ENCODE peak calls at places on chromosome 4, in eight cellular contexts. D, U, P, E, A, G, Z and V are unnamed samples.

GRCh38 chr4:42142586-42142985 is 9.9 kb downstream of the BEND4 start:
- DNase-seq in D (no peak), E (no peak), A (no peak), P (no peak), G (no peak), Z (no peak), U (no peak), V (no peak)

GRCh38 chr4:150562751-150563150 is 19.2 kb upstream of the MAB21L2 start:
- DNase-seq in G (no peak), U (no peak), E (no peak), P (no peak), A (no peak), Z (no peak), D (no peak), V (no peak)

GRCh38 chr4:107213410-107213809 is 177.3 kb upstream of the DKK2 start:
- DNase-seq in D (no peak), P (peak; percentile 73), Z (no peak), E (no peak), U (peak; percentile 39), G (no peak), A (no peak), V (no peak)

GRCh38 chr4:188434686-188435085 is 295.4 kb downstream of the TRIML1 start:
- DNase-seq in G (no peak), A (no peak), D (no peak), E (no peak), U (no peak), P (no peak), Z (no peak), V (no peak)

GRCh38 chr4:29861307-29861706 is 858.9 kb upstream of the PCDH7 start:
- DNase-seq in Z (peak; percentile 46), A (no peak), E (no peak), P (no peak), G (no peak), D (no peak), U (peak; percentile 0), V (no peak)

GRCh38 chr4:86359944-86360478 is at the start of gene MAPK10:
- DNase-seq in U (peak; percentile 43), D (peak; percentile 81), A (peak; percentile 35), Z (peak; percentile 95), P (peak; percentile 65), E (peak; percentile 54), G (peak; percentile 91), V (peak; percentile 62)

GRCh38 chr4:94870151-94870550 is 112.4 kb downstream of the BMPR1B start:
- DNase-seq in G (no peak), D (no peak), A (no peak), E (no peak), U (no peak), Z (no peak), P (peak; percentile 60), V (no peak)

GRCh38 chr4:156473175-156473574 is 498.4 kb downstream of the PDGFC start:
- DNase-seq in D (no peak), Z (no peak), U (no peak), P (peak; percentile 17), A (no peak), G (no peak), E (no peak), V (no peak)

GRCh38 chr4:113445286-113445685 is 316.3 kb downstream of the CAMK2D start:
- DNase-seq in G (no peak), D (no peak), Z (peak; percentile 22), U (no peak), P (peak; percentile 99), E (peak; percentile 38), A (no peak), V (no peak)

GRCh38 chr4:20074450-20074849 is 177.3 kb upstream of the SLIT2 start:
- DNase-seq in A (no peak), D (no peak), Z (no peak), G (no peak), P (no peak), U (no peak), E (no peak), V (no peak)

GRCh38 chr4:47218631-47219030 is 187.3 kb downstream of the GABRB1 start:
- DNase-seq in Z (no peak), U (no peak), E (no peak), G (no peak), A (no peak), D (no peak), P (no peak), V (no peak)

GRCh38 chr4:114161809-114162208 is 182.4 kb upstream of the ARSJ start:
- DNase-seq in E (no peak), U (no peak), D (no peak), P (no peak), G (no peak), A (no peak), Z (no peak), V (no peak)

GRCh38 chr4:8348071-8348470 is 78.5 kb downstream of the HTRA3 start:
- DNase-seq in U (no peak), D (no peak), G (no peak), Z (no peak), A (no peak), P (no peak), E (no peak), V (no peak)

GRCh38 chr4:138835833-138836521 is 179.6 kb upstream of the NOCT start:
- DNase-seq in G (peak; percentile 96), U (no peak), D (no peak), Z (no peak), E (peak; percentile 84), P (peak; percentile 1), A (no peak), V (no peak)

GRCh38 chr4:169724251-169724650 is 33.5 kb downstream of the HPF1 start:
- DNase-seq in G (no peak), E (no peak), P (peak; percentile 82), D (no peak), U (no peak), A (no peak), Z (no peak), V (no peak)